ENCODE peak calls at places on chromosomes 12 and 14, in six cellular contexts. A, Y, D, L, M and J are unnamed samples.

GRCh38 chr12:17588968-17589367 is 501.0 kb downstream of the RERGL start:
- DNase-seq in D (no peak), M (no peak), L (no peak), Y (no peak), A (no peak), J (no peak)

GRCh38 chr14:101022916-101023435 is 119.5 kb upstream of the RTL1 start:
- DNase-seq in L (peak), D (no peak), Y (no peak), M (no peak), A (peak), J (peak)

GRCh38 chr14:63867926-63868921 is 15.4 kb downstream of the SYNE2 start:
- DNase-seq in Y (no peak), A (no peak), L (no peak), M (peak), D (no peak), J (no peak)

GRCh38 chr12:132157733-132158409 is 13.6 kb downstream of the NOC4L start:
- DNase-seq in M (no peak), A (no peak), D (no peak), L (no peak), Y (no peak), J (no peak)

GRCh38 chr12:27549801-27550652 is 26.0 kb downstream of the PPFIBP1 start:
- DNase-seq in L (peak), Y (peak), A (peak), M (peak), D (peak), J (no peak)

GRCh38 chr14:97408937-97409860 is 612.0 kb downstream of the VRK1 start:
- DNase-seq in L (no peak), D (no peak), Y (no peak), M (no peak), A (no peak), J (no peak)

GRCh38 chr12:92553389-92553788 is 149.4 kb upstream of the PLEKHG7 start:
- DNase-seq in M (peak), Y (peak), A (peak), D (no peak), L (no peak), J (peak)

GRCh38 chr14:74459289-74459946 is 33.4 kb upstream of the SYNDIG1L start:
- DNase-seq in Y (no peak), A (no peak), M (peak), L (no peak), D (no peak), J (no peak)

GRCh38 chr14:38751459-38751858 is 351.6 kb downstream of the SEC23A start:
- DNase-seq in A (no peak), D (no peak), L (no peak), M (no peak), Y (no peak), J (no peak)

GRCh38 chr14:23396781-23397407 is 11.2 kb downstream of the MYH6 start:
- DNase-seq in Y (no peak), M (no peak), D (no peak), L (no peak), A (no peak), J (no peak)

GRCh38 chr14:51093371-51094281 is 1.3 kb downstream of the TRIM9 start:
- DNase-seq in L (peak), D (peak), Y (peak), A (peak), M (no peak), J (peak)

GRCh38 chr14:43674273-43674672 is 832.8 kb downstream of the FSCB start:
- DNase-seq in D (no peak), M (no peak), Y (no peak), L (no peak), A (no peak), J (no peak)

GRCh38 chr12:129615001-129615400 is 288.8 kb downstream of the TMEM132D start:
- DNase-seq in D (no peak), L (no peak), Y (no peak), A (no peak), M (no peak), J (no peak)

GRCh38 chr12:100557357-100557756 is 16.1 kb upstream of the GAS2L3 start:
- DNase-seq in D (no peak), L (no peak), Y (no peak), A (no peak), M (no peak), J (no peak)
- TF ChIP-seq POLR2A in D (no peak), L (no peak), Y (no peak), A (no peak), M (no peak), J (no peak)

DNA sequence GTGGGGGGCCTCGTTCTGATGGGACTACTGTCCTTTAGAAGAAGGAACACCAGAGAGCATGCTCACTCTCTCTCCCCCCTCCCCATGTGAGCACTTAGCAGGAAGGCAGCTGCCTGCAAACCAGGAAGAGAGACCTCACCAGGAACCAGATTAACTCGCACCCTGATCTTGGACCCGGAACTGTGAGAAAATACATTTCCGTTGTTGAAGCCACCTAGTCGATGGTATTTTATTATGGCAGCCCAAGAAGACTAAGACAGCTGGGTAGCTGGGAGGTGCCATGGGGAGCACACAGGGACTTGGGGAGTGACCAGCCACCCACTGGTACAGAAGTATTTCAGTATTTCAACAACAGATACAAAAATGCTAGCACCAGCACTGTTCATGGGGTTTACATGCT is 59.0 kb downstream of the VCPKMT start:
- DNase-seq in M (no peak), L (no peak), A (no peak), D (no peak), Y (no peak), J (no peak)
- TF ChIP-seq POLR2AphosphoS5 in M (no peak), L (no peak), A (no peak), D (no peak), Y (no peak), J (no peak)

DNA sequence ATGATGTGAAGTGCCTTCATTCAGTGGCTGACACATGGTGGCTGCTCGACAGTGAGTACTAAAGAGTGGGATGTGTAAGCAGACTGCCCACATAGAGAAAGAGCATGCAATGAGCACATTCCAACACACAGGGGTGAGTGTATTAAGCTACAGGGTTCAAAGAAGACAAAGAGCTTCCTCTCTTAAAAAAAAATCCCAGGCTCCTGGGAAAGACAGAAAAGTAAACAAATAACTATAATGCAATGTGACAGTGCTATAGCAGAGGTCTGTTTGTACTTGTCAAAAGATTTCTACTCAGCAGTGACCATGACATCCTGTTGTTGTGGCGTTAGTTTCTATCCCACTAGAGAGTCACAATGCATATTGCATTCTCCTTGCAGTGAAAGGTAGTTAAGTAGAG is 12.4 kb upstream of the PCNX1 start:
- DNase-seq in D (no peak), Y (no peak), M (no peak), L (no peak), A (no peak), J (no peak)
- H3K4me3 ChIP-seq in D (no peak), Y (no peak), M (no peak), L (no peak), A (no peak), J (no peak)

DNA sequence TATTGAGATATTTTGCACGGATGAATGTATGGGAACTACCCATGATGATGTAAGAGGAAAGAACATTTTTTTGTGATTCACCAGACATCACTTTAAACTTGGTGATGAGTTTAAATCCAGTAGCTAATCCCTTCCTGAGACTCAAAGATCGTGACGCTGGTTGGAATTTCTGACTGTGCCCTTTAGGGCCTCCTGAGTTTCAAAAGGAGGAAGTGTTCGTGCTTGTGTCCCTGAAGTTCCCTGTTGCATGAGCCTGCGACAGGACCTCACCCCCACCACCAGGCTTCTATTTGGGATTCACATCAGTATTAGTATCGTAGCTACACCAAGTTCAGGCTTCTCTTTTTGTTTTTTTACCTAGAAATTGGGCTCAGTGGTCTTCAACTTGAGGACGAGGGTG is 18.5 kb upstream of the RIN3 start:
- DNase-seq in A (no peak), M (no peak), Y (peak), L (peak), D (no peak), J (peak)
- TF ChIP-seq POLR2A in A (no peak), M (no peak), Y (no peak), L (no peak), D (no peak), J (no peak)

DNA sequence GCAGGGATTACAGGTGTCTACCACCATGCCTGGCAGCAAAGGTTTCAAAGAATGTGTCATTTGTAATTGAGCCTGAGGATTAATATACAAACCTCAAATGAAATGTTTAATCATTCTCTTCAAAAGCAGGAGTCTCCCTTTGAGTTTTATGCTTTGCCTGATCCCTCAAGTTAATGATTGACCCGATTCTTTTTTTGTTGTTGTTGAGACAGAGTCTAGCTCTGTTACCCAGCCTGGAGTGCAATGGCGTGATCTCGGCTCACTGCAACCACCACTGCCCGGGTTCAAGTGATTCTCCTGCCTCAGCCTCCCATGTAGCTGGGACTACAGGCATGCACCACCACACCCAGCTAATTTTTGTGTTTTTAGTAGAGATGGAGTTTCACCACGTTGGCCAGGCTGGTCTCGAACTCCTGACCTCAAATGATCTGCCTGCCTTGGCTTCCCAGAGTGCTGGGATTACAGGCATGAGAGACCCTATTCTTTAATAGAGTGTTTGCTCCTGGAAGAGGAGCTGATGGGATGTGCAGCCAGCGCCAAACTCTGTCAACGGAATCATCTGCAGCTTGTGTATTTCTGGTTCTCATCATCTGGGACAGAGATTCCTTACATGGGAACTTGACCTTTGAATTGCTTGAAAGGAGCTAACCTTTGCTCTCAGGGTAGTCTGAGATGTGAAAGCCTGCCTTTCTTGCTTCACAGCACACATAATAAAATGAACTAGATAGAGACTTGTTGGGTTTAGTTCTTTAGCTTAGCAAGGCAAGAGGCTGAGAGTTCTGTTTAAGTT is 119.8 kb downstream of the OTOGL start:
- DNase-seq in Y (no peak), A (no peak), M (no peak), D (no peak), L (no peak), J (no peak)
- TF ChIP-seq POLR2AphosphoS5 in Y (no peak), A (no peak), M (no peak), D (no peak), L (no peak), J (no peak)

DNA sequence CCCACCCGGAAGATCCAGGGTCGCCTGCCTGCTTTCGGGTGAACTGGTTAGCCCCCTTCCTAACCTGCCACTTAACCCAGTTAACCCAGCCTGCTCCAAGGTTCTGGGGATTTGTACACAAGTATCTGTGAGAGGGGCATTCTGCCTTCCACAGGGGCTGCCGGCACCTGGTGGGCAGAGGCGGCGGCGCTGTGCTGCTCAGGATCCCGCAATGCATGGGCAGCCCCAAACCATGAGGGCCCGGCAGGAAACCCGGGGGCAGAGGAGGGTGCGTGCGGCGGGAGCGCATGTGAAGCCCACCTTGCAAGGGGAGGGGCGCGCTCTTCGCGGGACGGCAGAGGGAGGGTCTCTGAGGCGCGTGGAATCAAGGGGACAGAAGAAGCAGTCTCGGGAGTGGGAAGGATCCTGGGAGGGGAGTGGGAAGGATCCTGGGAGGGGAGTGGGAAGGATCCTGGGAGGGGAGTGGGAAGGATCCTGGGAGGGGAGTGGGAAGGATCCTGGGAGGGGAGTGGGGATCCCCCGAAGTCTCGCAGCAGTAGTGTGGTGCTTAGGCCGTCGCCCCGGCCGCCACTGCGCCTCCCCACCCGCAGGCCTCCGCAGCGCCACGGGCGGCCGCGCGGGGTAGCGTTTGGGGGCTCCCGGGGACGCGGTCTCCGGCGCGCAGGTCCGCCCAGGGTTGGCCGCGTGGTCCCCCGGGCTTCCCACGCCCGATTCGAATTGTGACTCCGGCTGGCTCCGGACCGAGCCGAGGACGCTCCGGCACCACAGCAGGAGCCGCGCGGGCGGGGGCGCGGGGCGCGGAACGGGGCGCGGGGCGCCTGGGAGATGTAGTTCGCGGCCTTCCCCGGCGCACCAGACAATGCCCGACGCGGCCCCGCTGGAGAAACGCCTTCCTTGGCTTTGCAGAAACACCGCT is 4.9 kb upstream of the MTA1 start:
- DNase-seq in A (peak), D (peak), M (peak), L (peak), Y (peak), J (peak)
- H3K4me3 ChIP-seq in A (peak), D (peak), M (peak), L (peak), Y (peak), J (peak)

DNA sequence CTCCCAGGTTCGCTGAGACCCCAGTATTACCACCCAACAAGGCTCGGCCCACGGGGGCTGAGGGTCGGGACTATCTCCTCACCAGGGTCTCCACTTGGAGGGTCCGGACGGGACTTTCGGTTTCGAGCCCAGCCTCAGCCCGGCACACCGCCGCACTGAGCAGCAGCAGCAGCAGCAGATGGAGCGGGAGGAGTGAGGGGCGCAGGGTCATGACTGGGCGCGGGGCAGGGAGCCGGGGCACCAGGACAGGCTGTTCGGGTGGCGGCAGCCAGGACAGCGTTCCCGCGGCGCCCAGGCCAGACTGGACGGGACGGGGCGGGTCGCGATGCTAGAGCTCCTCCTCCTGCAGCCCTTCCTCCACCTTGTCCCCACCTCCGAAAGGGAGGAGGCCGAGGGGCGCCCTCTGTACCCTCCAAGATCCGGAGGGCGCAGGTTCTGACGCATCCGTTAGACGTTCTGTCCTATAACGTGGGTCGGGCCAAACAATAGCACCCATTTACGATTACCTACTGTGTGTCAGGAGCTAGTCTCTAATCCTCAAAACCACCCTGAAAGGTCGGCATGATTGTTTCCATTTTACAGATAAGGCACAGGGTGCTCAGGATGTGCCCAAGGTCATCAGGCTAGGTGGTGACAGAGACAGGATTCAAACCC is at the start of gene FKBP11:
- DNase-seq in D (peak), A (peak), Y (peak), M (peak), L (peak), J (peak)
- TF ChIP-seq POLR2A in D (peak), A (no peak), Y (peak), M (peak), L (no peak), J (no peak)

DNA sequence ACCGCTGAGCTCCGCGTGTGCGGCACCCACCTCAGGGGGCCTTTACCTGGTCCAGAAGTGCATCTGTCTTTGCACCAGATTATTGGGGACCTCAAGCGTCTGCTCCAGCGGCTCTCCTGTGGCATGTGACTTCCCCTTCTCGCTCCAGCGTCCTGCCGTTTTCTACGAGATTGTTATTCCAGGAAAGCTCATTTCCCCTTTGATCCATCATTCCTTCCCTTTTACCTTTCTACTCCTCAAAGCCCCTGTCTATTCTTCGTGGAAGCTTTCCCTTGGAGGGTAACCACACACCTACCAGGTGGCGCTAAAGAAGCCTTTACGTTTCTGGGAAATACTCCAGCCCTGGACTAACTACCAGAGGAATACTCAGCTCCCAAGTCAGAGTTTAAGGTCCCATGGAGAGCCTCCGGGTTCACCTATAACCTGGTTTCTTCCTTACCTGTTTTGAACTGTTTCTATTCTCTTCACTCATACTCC is 1.5 kb downstream of the FKBP4 start:
- DNase-seq in A (no peak), M (no peak), Y (no peak), D (no peak), L (peak), J (no peak)
- TF ChIP-seq POLR2AphosphoS5 in A (no peak), M (no peak), Y (no peak), D (no peak), L (no peak), J (no peak)

GRCh38 chr14:36096090-36096489 is 80.4 kb downstream of the PTCSC3 start:
- DNase-seq in Y (no peak), D (no peak), M (no peak), A (no peak), L (no peak), J (no peak)
- H3K4me3 ChIP-seq in Y (no peak), D (no peak), M (no peak), A (no peak), L (no peak), J (no peak)